ENCODE peak calls at places on chromosomes 11 and 22, in four cellular contexts. R is A549, Y is HepG2, Q is upper lobe of left lung. X is an unnamed sample.

GRCh38 chr11:1078191-1078601 is 3.5 kb downstream of the MUC2 start:
- ATAC-seq in R (no peak), Y (no peak), Q (no peak), X (no peak)

GRCh38 chr11:14454861-14455632 is 44.6 kb downstream of the COPB1 start:
- ATAC-seq in R (peak; percentile 63), Y (peak; percentile 59), Q (no peak), X (no peak)

GRCh38 chr22:28128827-28129226 is 209.8 kb upstream of the PITPNB start:
- ATAC-seq in R (no peak), Y (no peak), Q (no peak), X (no peak)

GRCh38 chr11:2700415-2701211 is 819 bp upstream of the KCNQ1OT1 start:
- ATAC-seq in R (peak; percentile 58), Y (peak; percentile 60), Q (peak; percentile 45), X (peak; percentile 56)

GRCh38 chr11:81707881-81708280 is 1025.8 kb downstream of the FAM181B start:
- ATAC-seq in R (no peak), Y (no peak), Q (no peak), X (no peak)

GRCh38 chr11:63869171-63869591 is 30.3 kb downstream of the MARK2 start:
- ATAC-seq in R (no peak), Y (no peak), Q (no peak), X (no peak)

GRCh38 chr11:15199693-15200092 is 85.0 kb downstream of the INSC start:
- ATAC-seq in R (no peak), Y (no peak), Q (no peak), X (no peak)

GRCh38 chr11:1870721-1871466 is 18.0 kb downstream of the LSP1 start:
- ATAC-seq in R (no peak), Y (no peak), Q (no peak), X (no peak)

GRCh38 chr11:67437082-67437821 is at the start of gene PTPRCAP:
- ATAC-seq in R (no peak), Y (no peak), Q (no peak), X (no peak)

GRCh38 chr22:23300476-23300875 is 120.2 kb downstream of the BCR start:
- ATAC-seq in R (no peak), Y (no peak), Q (no peak), X (no peak)

GRCh38 chr22:27663031-27663367 is 138.6 kb downstream of the MN1 start:
- ATAC-seq in R (peak; percentile 50), Y (peak; percentile 79), Q (no peak), X (no peak)

GRCh38 chr22:37063436-37064420 is 12.2 kb downstream of the KCTD17 start:
- ATAC-seq in R (no peak), Y (no peak), Q (no peak), X (no peak)

GRCh38 chr11:76317296-76317695 is 63.6 kb downstream of the THAP12 start:
- ATAC-seq in R (no peak), Y (no peak), Q (no peak), X (no peak)

GRCh38 chr11:9524001-9524400 is 49.5 kb upstream of the WEE1 start:
- ATAC-seq in R (no peak), Y (no peak), Q (no peak), X (no peak)

GRCh38 chr22:20551805-20552449 is 44.5 kb downstream of the MED15 start:
- ATAC-seq in R (peak; percentile 45), Y (peak; percentile 75), Q (peak; percentile 42), X (peak; percentile 32)

GRCh38 chr11:15590131-15590530 is 475.4 kb downstream of the INSC start:
- ATAC-seq in R (no peak), Y (no peak), Q (no peak), X (no peak)

GRCh38 chr11:15275141-15275540 is 160.4 kb downstream of the INSC start:
- ATAC-seq in R (no peak), Y (no peak), Q (no peak), X (no peak)

GRCh38 chr11:114199051-114199450 is 97.1 kb upstream of the NNMT start:
- ATAC-seq in R (no peak), Y (no peak), Q (no peak), X (no peak)

GRCh38 chr11:114195981-114196731 is 100.0 kb upstream of the NNMT start:
- ATAC-seq in R (no peak), Y (peak; percentile 37), Q (peak; percentile 81), X (no peak)

GRCh38 chr11:114197799-114198500 is 98.2 kb upstream of the NNMT start:
- ATAC-seq in R (no peak), Y (no peak), Q (peak; percentile 85), X (peak; percentile 78)

GRCh38 chr11:114193730-114194674 is 102.2 kb upstream of the NNMT start:
- ATAC-seq in R (no peak), Y (no peak), Q (no peak), X (peak; percentile 46)

GRCh38 chr11:114196994-114197702 is 99.1 kb upstream of the NNMT start:
- ATAC-seq in R (no peak), Y (no peak), Q (no peak), X (peak; percentile 0)
- TF ChIP-seq EP300 in R (no peak), Y (no peak), Q (no peak), X (no peak)

DNA sequence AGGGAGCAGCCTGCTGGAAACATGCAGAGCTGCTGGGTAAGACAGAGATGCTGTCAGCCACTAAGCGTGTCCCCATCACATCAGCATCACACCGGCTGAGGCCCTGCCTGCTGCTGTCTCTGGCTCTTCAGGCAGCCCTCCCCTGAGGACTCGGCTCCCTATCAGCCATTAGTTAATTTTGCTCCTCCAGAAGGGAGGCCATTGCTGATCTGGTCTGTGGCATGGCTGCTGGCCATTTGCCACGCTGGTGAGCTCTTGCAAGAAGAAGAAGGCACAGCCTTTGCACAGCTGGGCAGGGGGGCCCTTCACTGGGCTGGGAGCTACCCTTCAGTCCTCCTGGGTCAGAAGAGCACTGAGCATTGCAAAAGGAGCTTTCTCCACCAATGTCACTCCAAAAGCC is 131.2 kb upstream of the PARVA start:
- ATAC-seq in R (no peak), Y (no peak), Q (no peak), X (no peak)
- H3K4me1 ChIP-seq in R (peaks cover 10% of the 10 kb centered on the region), Y (peaks cover 18% of the 10 kb centered on the region), Q (peaks cover 38% of the 10 kb centered on the region), X (peaks cover 93% of the 10 kb centered on the region)

GRCh38 chr11:74311352-74311926 is at the start of gene P4HA3:
- ATAC-seq in R (peak; percentile 91), Y (peak; percentile 95), Q (peak; percentile 85), X (peak; percentile 89)
- TF ChIP-seq POLR2A in R (peak; percentile 31), Y (no peak), Q (no peak), X (no peak)

GRCh38 chr11:117931331-117931950 is 2.2 kb upstream of the TMPRSS13 start:
- ATAC-seq in R (no peak), Y (no peak), Q (no peak), X (no peak)

GRCh38 chr11:117929568-117930207 is 486 bp upstream of the TMPRSS13 start:
- ATAC-seq in R (no peak), Y (no peak), Q (no peak), X (no peak)

GRCh38 chr11:117930208-117930570 is 987 bp upstream of the TMPRSS13 start:
- ATAC-seq in R (no peak), Y (no peak), Q (peak; percentile 38), X (no peak)

GRCh38 chr11:117931971-117932370 is 2.8 kb upstream of the TMPRSS13 start:
- ATAC-seq in R (no peak), Y (no peak), Q (no peak), X (no peak)

GRCh38 chr11:117930668-117931330 is 1.6 kb upstream of the TMPRSS13 start:
- ATAC-seq in R (no peak), Y (no peak), Q (no peak), X (no peak)
- TF ChIP-seq EP300 in R (no peak), Y (no peak), Q (no peak), X (no peak)

DNA sequence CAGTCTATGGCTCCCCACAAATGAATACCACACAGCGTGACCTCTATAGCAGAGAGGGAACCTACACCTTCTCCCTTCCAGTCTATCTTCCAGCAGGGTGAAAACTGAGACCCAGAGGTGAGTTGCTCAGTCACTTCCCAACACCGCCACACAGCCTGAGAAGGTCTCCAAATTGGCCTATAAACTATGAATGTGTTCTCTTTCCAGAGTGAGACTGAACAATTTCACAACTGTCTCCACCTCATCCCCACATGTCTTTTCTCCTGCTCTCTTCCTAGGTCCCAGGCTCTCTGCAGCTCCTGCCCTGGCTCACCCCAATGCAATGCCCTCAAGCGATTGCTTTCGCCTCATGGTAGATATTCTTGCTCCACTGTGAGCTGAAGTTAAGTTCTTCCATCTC is 14.0 kb downstream of the CLMP start:
- ATAC-seq in R (no peak), Y (no peak), Q (no peak), X (peak; percentile 58)
- H3K4me1 ChIP-seq in R (peaks cover 55% of the 10 kb centered on the region), Y (peaks cover 8% of the 10 kb centered on the region), Q (peaks cover 3% of the 10 kb centered on the region), X (peaks cover 5% of the 10 kb centered on the region)

GRCh38 chr11:93728792-93729128 is 12.5 kb downstream of the TAF1D start:
- ATAC-seq in R (no peak), Y (peak; percentile 4), Q (no peak), X (no peak)

GRCh38 chr11:93729129-93729616 is 12.1 kb downstream of the TAF1D start:
- ATAC-seq in R (peak; percentile 31), Y (peak; percentile 35), Q (no peak), X (no peak)

GRCh38 chr11:93724090-93724489 is 17.2 kb downstream of the TAF1D start:
- ATAC-seq in R (no peak), Y (no peak), Q (no peak), X (no peak)

GRCh38 chr11:93730108-93731107 is 10.9 kb downstream of the TAF1D start:
- ATAC-seq in R (no peak), Y (no peak), Q (no peak), X (no peak)

GRCh38 chr11:93727985-93728791 is 13.1 kb downstream of the TAF1D start:
- ATAC-seq in R (peak; percentile 23), Y (peak; percentile 28), Q (no peak), X (peak; percentile 25)
- TF ChIP-seq POLR2A in R (no peak), Y (peak; percentile 43), Q (no peak), X (no peak)

DNA sequence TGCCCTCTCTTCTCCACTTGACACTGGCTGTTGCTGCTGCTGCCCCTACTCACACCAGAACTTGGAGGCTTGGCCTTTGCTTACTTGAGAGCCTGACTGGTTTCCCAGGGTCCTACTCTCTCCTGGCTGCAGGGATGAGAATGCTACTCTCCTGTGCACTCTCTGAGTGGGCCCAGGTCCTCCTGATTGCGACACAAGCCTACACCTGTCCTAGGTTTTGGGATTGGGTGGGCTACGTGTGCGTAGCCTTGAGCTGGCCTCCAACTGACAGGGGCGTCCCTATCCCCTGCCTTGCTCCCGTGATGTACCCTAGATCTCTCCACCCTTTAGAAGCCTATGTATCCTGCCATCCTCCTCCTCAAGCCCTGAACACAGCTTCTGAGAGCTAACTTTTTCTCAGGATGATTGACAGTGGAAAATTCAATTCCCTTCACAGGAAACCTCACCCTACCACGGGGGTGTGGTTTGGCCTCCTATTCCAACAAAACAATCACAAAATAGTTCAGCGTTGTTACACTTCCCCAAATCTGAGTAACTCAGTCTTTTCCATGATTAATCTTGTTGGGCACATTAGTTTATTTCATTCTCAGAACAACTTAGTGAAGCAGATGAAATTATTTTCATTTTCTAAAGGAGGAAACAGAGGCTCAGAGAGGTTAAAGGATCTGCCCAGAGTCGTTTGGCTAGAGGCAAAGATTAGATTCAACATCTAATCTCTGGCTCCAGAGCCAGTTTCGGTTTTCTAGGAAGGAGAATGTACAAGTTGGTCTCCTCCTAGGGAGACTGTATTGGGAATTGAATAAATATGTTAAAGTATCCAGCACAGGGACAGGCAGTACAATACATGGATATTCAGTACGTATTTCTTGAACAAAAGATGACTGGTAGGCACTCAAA is 17.6 kb upstream of the AMOTL1 start:
- ATAC-seq in R (no peak), Y (no peak), Q (no peak), X (peak; percentile 16)
- TF ChIP-seq EP300 in R (no peak), Y (no peak), Q (peak; percentile 42), X (no peak)